ENCODE peak calls at places on chromosome 7, in ten cellular contexts. Y, L, Z, C, T, I, R, V, N and O are unnamed samples.
A peak's percentile ranks its signal among the peaks of the same experiment; 100 is the strongest.

GRCh38 chr7:4164556-4164955 is 517.5 kb upstream of the FOXK1 start:
- DNase-seq in I (no peak), Y (no peak), V (peak; percentile 15), R (no peak), T (no peak), C (no peak), N (no peak), Z (peak; percentile 59), L (no peak), O (peak; percentile 7)

GRCh38 chr7:84283798-84284197 is 89.2 kb upstream of the SEMA3A start:
- DNase-seq in I (no peak), C (no peak), R (no peak), V (no peak), T (no peak), Z (no peak), N (no peak), L (no peak), Y (no peak), O (no peak)

GRCh38 chr7:127137146-127137545 is 115.6 kb downstream of the GRM8 start:
- DNase-seq in I (no peak), V (no peak), T (no peak), R (no peak), Z (no peak), N (no peak), C (no peak), Y (no peak), L (no peak), O (no peak)

GRCh38 chr7:94395141-94396041 is 696 bp downstream of the COL1A2 start:
- DNase-seq in R (peak; percentile 55), T (no peak), Y (peak; percentile 18), L (peak; percentile 95), I (peak; percentile 12), C (peak; percentile 58), Z (peak; percentile 92), V (peak; percentile 76), N (no peak), O (peak; percentile 90)

GRCh38 chr7:102193806-102194205 is 92.9 kb upstream of the SH2B2 start:
- DNase-seq in T (no peak), Y (no peak), L (no peak), C (no peak), R (no peak), Z (no peak), I (no peak), V (no peak), N (no peak), O (no peak)

GRCh38 chr7:155618708-155619633 is 25.5 kb upstream of the RBM33 start:
- DNase-seq in C (no peak), N (no peak), R (no peak), I (no peak), V (peak; percentile 93), T (no peak), L (peak; percentile 87), Z (peak; percentile 43), Y (no peak), O (peak; percentile 61)

GRCh38 chr7:112204072-112204775 is 2.0 kb downstream of the DOCK4 start:
- DNase-seq in V (no peak), R (no peak), Y (no peak), N (no peak), C (no peak), Z (peak; percentile 82), L (peak; percentile 25), I (no peak), T (no peak), O (peak; percentile 67)

GRCh38 chr7:1919539-1920265 is 249.6 kb downstream of the ELFN1 start:
- DNase-seq in T (no peak), V (no peak), I (no peak), Z (peak; percentile 67), R (no peak), C (no peak), L (peak; percentile 87), N (no peak), Y (no peak), O (no peak)

GRCh38 chr7:2812831-2813230 is 31.3 kb downstream of the GNA12 start:
- DNase-seq in L (no peak), T (no peak), N (no peak), Z (no peak), Y (no peak), R (no peak), I (no peak), C (no peak), V (no peak), O (no peak)

GRCh38 chr7:156578578-156578940 is 62.0 kb upstream of the RNF32 start:
- DNase-seq in Y (no peak), I (no peak), L (no peak), Z (no peak), T (no peak), R (no peak), C (no peak), N (no peak), V (no peak), O (no peak)

GRCh38 chr7:82032899-82033298 is 263.1 kb upstream of the HGF start:
- DNase-seq in V (no peak), C (no peak), R (no peak), Z (no peak), T (no peak), L (no peak), Y (no peak), N (no peak), I (no peak), O (no peak)